ENCODE peak calls at places on chromosomes 16 and 17, in four cellular contexts. N, W, F and O are unnamed samples.
A peak's percentile ranks its signal among the peaks of the same experiment; 100 is the strongest.

GRCh38 chr16:1054660-1055556 is 17.6 kb upstream of the SSTR5 start:
- DNase-seq in N (no peak), W (peak; percentile 70), F (peak; percentile 86), O (peak; percentile 92)

GRCh38 chr17:71900830-71901229 is 220.0 kb upstream of the SOX9 start:
- DNase-seq in N (no peak), W (no peak), F (peak; percentile 6), O (no peak)

GRCh38 chr17:30552994-30553565 is 75.9 kb downstream of the GOSR1 start:
- DNase-seq in N (no peak), W (no peak), F (no peak), O (no peak)

GRCh38 chr16:54062361-54063346 is 223.9 kb downstream of the IRX3 start:
- DNase-seq in N (peak; percentile 2), W (no peak), F (no peak), O (peak; percentile 37)

GRCh38 chr16:48459167-48459566 is 74.0 kb upstream of the SIAH1 start:
- DNase-seq in N (no peak), W (no peak), F (no peak), O (no peak)

GRCh38 chr17:43673516-43674323 is 12.0 kb upstream of the MEOX1 start:
- DNase-seq in N (peak; percentile 62), W (peak; percentile 76), F (peak; percentile 72), O (peak; percentile 70)

GRCh38 chr16:48126801-48127644 is 28.8 kb downstream of the ABCC12 start:
- DNase-seq in N (no peak), W (no peak), F (peak; percentile 5), O (no peak)

GRCh38 chr16:89319883-89320716 is 102.6 kb downstream of the ZNF778 start:
- DNase-seq in N (no peak), W (no peak), F (peak; percentile 76), O (no peak)

GRCh38 chr16:81483064-81483969 is 38.7 kb downstream of the CMIP start:
- DNase-seq in N (no peak), W (peak; percentile 7), F (no peak), O (no peak)

GRCh38 chr17:50440172-50440837 is 14.3 kb downstream of the ACSF2 start:
- DNase-seq in N (no peak), W (no peak), F (no peak), O (no peak)

GRCh38 chr17:13477180-13477611 is 124.5 kb downstream of the HS3ST3A1 start:
- DNase-seq in N (no peak), W (no peak), F (no peak), O (no peak)

GRCh38 chr16:57775661-57776469 is 26.4 kb downstream of the KIFC3 start:
- DNase-seq in N (no peak), W (no peak), F (peak; percentile 88), O (peak; percentile 95)

GRCh38 chr17:74351552-74352210 is 10.0 kb downstream of the BTBD17 start:
- DNase-seq in N (peak; percentile 16), W (no peak), F (peak; percentile 51), O (peak; percentile 87)

GRCh38 chr16:30535777-30536190 is 1.1 kb upstream of the ZNF747 start:
- DNase-seq in N (peak; percentile 59), W (peak; percentile 70), F (peak; percentile 75), O (peak; percentile 82)

GRCh38 chr17:20095366-20096080 is 86.4 kb downstream of the SPECC1 start:
- DNase-seq in N (no peak), W (peak; percentile 79), F (peak; percentile 77), O (peak; percentile 83)

GRCh38 chr16:11108466-11108805 is 147.6 kb downstream of the SOCS1 start:
- DNase-seq in N (no peak), W (no peak), F (no peak), O (no peak)

GRCh38 chr16:11354733-11355574 is 9.7 kb downstream of the RMI2 start:
- DNase-seq in N (peak; percentile 84), W (no peak), F (no peak), O (no peak)

GRCh38 chr17:52930145-52930544 is 771.6 kb upstream of the CA10 start:
- DNase-seq in N (no peak), W (no peak), F (no peak), O (no peak)

DNA sequence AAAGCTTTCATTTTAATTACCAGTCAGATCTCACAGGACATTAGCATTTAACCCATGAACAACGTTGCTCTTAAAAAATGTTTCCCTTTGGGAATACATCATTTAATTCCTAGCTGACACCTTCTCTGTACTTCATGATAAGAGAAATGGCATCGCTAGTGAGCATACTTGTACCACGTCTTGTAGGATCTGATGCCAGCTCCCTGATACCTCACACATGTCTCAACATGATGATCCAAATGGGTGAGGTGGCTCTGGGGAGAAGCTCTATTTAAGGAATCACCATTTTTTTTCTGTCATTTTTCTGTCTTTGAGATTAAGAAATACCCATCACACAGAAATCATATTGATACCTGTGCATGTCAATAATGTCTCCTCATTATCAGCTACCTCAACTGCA is 772.1 kb upstream of the CA10 start:
- DNase-seq in N (no peak), W (no peak), F (no peak), O (no peak)
- H3K9me3 ChIP-seq in N (no peaks in the 10 kb centered on the region), W (no peaks in the 10 kb centered on the region), F (no peaks in the 10 kb centered on the region), O (no peaks in the 10 kb centered on the region)

GRCh38 chr17:68734911-68735310 is 133.7 kb upstream of the FAM20A start:
- DNase-seq in N (no peak), W (no peak), F (no peak), O (no peak)

GRCh38 chr17:68738044-68738443 is 136.9 kb upstream of the FAM20A start:
- DNase-seq in N (no peak), W (no peak), F (peak; percentile 29), O (no peak)

DNA sequence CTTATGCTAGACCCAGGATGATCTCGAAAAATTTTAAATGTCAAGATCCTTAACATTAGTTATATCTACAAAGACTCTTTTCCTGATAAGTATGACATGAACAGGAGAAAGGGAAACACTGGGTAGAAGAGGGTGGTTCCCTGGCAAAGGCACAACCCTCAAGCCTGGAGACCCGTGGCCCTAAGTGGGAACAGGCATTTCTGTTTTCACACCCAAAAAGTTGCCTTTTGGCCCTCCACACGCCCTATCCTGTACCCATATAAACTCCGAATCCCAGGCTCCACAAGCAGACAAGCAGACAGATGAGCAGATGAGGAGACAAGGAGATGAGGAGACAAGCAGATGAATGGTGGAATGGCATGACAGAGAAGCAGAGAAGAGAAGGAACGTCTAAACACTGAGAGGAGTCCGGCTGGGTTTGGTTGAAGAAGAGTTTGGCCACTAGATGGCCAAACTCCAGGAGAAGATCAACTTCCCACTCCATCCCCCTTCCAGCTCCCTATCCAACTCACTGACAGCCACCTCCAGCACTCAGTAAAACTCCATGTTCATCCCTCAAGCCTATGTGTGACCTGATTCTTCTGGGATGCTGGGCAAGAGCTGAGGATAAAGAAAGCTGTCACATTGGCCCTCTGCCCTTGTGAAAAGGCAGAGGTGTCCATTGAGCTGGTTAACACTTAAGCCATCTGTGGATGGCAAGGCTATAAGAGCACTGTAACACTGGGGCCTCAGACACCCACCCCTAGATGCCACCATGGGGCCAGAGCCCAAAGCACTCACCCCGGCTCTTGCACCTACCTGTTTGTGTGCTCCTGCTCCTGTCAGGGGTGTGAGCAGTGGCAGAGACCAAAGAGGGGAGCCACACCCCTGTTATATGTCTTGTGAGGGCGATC is 139.6 kb upstream of the FAM20A start:
- DNase-seq in N (no peak), W (no peak), F (no peak), O (no peak)
- H3K9me3 ChIP-seq in N (no peaks in the 10 kb centered on the region), W (peaks cover 32% of the 10 kb centered on the region), F (no peaks in the 10 kb centered on the region), O (no peaks in the 10 kb centered on the region)

GRCh38 chr16:88284101-88284500 is 98.7 kb upstream of the ZNF469 start:
- DNase-seq in N (no peak), W (peak; percentile 4), F (no peak), O (no peak)

GRCh38 chr16:88284626-88285513 is 97.9 kb upstream of the ZNF469 start:
- DNase-seq in N (no peak), W (no peak), F (no peak), O (no peak)

GRCh38 chr16:88285514-88285822 is 97.3 kb upstream of the ZNF469 start:
- DNase-seq in N (no peak), W (no peak), F (no peak), O (no peak)

GRCh38 chr16:88282221-88283041 is 100.3 kb upstream of the ZNF469 start:
- DNase-seq in N (no peak), W (peak; percentile 9), F (no peak), O (no peak)

GRCh38 chr16:88283596-88283995 is 99.2 kb upstream of the ZNF469 start:
- DNase-seq in N (no peak), W (peak; percentile 4), F (no peak), O (no peak)
- H3K9me3 ChIP-seq in N (peaks cover 6% of the 10 kb centered on the region), W (peaks cover 32% of the 10 kb centered on the region), F (no peaks in the 10 kb centered on the region), O (peaks cover 4% of the 10 kb centered on the region)

GRCh38 chr16:66391726-66392670 is 25.5 kb downstream of the CDH5 start:
- DNase-seq in N (no peak), W (no peak), F (no peak), O (no peak)
- H3K9me3 ChIP-seq in N (no peaks in the 10 kb centered on the region), W (no peaks in the 10 kb centered on the region), F (no peaks in the 10 kb centered on the region), O (no peaks in the 10 kb centered on the region)

GRCh38 chr17:9907883-9908648 is 3.0 kb upstream of the RCVRN start:
- DNase-seq in N (no peak), W (no peak), F (no peak), O (no peak)
- H3K9me3 ChIP-seq in N (no peaks in the 10 kb centered on the region), W (no peaks in the 10 kb centered on the region), F (no peaks in the 10 kb centered on the region), O (no peaks in the 10 kb centered on the region)